ENCODE peak calls at places on chromosomes 11 and 22, in nine cellular contexts. One of them, this sample, is unnamed. For H3K36me3 and H3K27me3, the result is how much of the 10 kb centered on the place peaks cover.

GRCh38 chr11:44244649-44245308 is 65.2 kb downstream of the ALX4 start:
- DNase-seq in upper lobe of right lung: no peak
- DNase-seq in H7: no peak
- DNase-seq in naive thymus-derived CD4-positive, alpha-beta T cell: no peak
- DNase-seq in endothelial cell of umbilical vein: peak
- DNase-seq in ovary: no peak
- DNase-seq in brain microvascular endothelial cell: peak
- DNase-seq in aorta: no peak
- DNase-seq in left ventricle myocardium inferior: no peak
- DNase-seq in this sample: no peak

GRCh38 chr22:45499746-45500145 is 2.9 kb upstream of the FBLN1 start:
- DNase-seq in upper lobe of right lung: no peak
- DNase-seq in H7: no peak
- DNase-seq in endothelial cell of umbilical vein: no peak
- DNase-seq in brain microvascular endothelial cell: no peak
- DNase-seq in naive thymus-derived CD4-positive, alpha-beta T cell: no peak
- DNase-seq in ovary: no peak
- DNase-seq in aorta: peak
- DNase-seq in left ventricle myocardium inferior: peak
- DNase-seq in this sample: no peak

GRCh38 chr11:111603633-111604130 is 1.4 kb downstream of the SIK2 start:
- DNase-seq in ovary: no peak
- DNase-seq in left ventricle myocardium inferior: no peak
- DNase-seq in naive thymus-derived CD4-positive, alpha-beta T cell: no peak
- DNase-seq in aorta: no peak
- DNase-seq in brain microvascular endothelial cell: no peak
- DNase-seq in H7: no peak
- DNase-seq in upper lobe of right lung: no peak
- DNase-seq in endothelial cell of umbilical vein: peak
- DNase-seq in this sample: peak

GRCh38 chr11:34208266-34209135 is 103.1 kb downstream of the NAT10 start:
- DNase-seq in left ventricle myocardium inferior: no peak
- DNase-seq in brain microvascular endothelial cell: no peak
- DNase-seq in endothelial cell of umbilical vein: no peak
- DNase-seq in H7: peak
- DNase-seq in naive thymus-derived CD4-positive, alpha-beta T cell: no peak
- DNase-seq in aorta: no peak
- DNase-seq in upper lobe of right lung: no peak
- DNase-seq in ovary: no peak
- DNase-seq in this sample: no peak

GRCh38 chr11:9771126-9771624 is 107.3 kb downstream of the SWAP70 start:
- DNase-seq in left ventricle myocardium inferior: no peak
- DNase-seq in aorta: no peak
- DNase-seq in naive thymus-derived CD4-positive, alpha-beta T cell: no peak
- DNase-seq in brain microvascular endothelial cell: no peak
- DNase-seq in upper lobe of right lung: no peak
- DNase-seq in H7: no peak
- DNase-seq in ovary: no peak
- DNase-seq in endothelial cell of umbilical vein: no peak
- DNase-seq in this sample: no peak

GRCh38 chr11:117677729-117678310 is 119.2 kb downstream of the DSCAML1 start:
- DNase-seq in H7: no peak
- DNase-seq in aorta: no peak
- DNase-seq in upper lobe of right lung: no peak
- DNase-seq in left ventricle myocardium inferior: no peak
- DNase-seq in endothelial cell of umbilical vein: no peak
- DNase-seq in naive thymus-derived CD4-positive, alpha-beta T cell: no peak
- DNase-seq in brain microvascular endothelial cell: no peak
- DNase-seq in ovary: no peak
- DNase-seq in this sample: no peak

GRCh38 chr11:125591659-125592304 is 870 bp upstream of the STT3A start:
- DNase-seq in H7: peak
- DNase-seq in ovary: peak
- DNase-seq in brain microvascular endothelial cell: peak
- DNase-seq in left ventricle myocardium inferior: peak
- DNase-seq in upper lobe of right lung: peak
- DNase-seq in naive thymus-derived CD4-positive, alpha-beta T cell: no peak
- DNase-seq in endothelial cell of umbilical vein: peak
- DNase-seq in aorta: peak
- DNase-seq in this sample: no peak

GRCh38 chr11:5922749-5923426 is 19.2 kb upstream of the OR56A3 start:
- DNase-seq in left ventricle myocardium inferior: no peak
- DNase-seq in aorta: no peak
- DNase-seq in H7: no peak
- DNase-seq in brain microvascular endothelial cell: peak
- DNase-seq in upper lobe of right lung: no peak
- DNase-seq in endothelial cell of umbilical vein: no peak
- DNase-seq in naive thymus-derived CD4-positive, alpha-beta T cell: no peak
- DNase-seq in ovary: no peak
- DNase-seq in this sample: no peak

GRCh38 chr11:22920939-22921565 is 60.8 kb upstream of the CCDC179 start:
- DNase-seq in naive thymus-derived CD4-positive, alpha-beta T cell: peak
- DNase-seq in ovary: no peak
- DNase-seq in brain microvascular endothelial cell: peak
- DNase-seq in aorta: no peak
- DNase-seq in endothelial cell of umbilical vein: peak
- DNase-seq in H7: peak
- DNase-seq in left ventricle myocardium inferior: no peak
- DNase-seq in upper lobe of right lung: no peak
- DNase-seq in this sample: no peak

DNA sequence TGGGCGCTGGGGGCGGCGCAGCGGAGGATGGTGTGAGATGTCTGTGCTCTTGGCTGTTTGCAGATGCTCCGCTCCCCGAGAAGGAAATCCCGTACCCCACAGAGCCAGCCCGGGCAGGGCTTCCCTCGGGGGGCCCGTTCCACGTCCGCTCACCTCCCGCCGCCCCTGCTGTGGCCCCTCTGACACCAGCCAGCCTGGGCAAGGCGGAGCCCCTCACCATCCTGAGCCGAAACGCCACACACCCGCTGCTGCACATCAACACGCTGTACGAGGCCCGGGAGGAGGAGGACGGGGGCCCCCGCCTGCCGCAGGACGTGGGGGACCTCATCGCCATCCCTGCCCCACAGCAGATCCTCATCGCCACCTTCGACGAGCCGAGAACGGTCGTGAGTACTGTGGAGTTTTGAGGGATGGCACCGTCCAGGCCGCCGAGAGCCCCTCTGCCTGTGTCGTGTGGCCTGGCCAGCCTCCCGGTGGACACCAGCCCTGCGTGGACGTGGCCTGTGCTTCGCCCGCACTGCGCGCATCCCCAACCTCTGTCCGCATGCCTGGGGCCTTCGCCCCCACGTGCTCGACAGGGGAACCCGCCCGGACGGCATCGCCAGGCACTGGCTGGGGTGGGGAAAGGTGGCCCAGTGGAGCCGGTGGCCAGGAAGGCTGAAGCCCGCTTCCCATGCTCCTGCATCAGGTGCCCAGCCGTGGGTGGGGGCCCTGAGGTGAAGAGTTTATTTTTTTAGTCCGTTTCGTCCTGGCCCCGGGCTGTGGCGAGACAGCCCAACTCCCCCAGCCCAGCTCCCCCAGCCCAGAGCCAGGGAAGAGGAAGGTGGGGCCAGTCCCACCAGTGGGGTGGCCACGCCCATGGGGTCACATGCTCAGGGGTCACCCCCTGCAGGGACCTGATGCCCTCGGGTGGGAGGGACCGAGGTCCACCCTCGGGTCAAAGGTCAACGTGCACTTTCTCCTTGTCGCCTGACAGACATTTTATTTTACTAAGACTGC is 6.5 kb upstream of the TRABD start:
- DNase-seq in ovary: peak
- DNase-seq in brain microvascular endothelial cell: no peak
- DNase-seq in naive thymus-derived CD4-positive, alpha-beta T cell: no peak
- DNase-seq in endothelial cell of umbilical vein: no peak
- DNase-seq in left ventricle myocardium inferior: no peak
- DNase-seq in H7: no peak
- DNase-seq in upper lobe of right lung: no peak
- DNase-seq in aorta: peak
- DNase-seq in this sample: peak
- H3K4me3 ChIP-seq in ovary: no peak
- H3K4me3 ChIP-seq in brain microvascular endothelial cell: no peak
- H3K4me3 ChIP-seq in naive thymus-derived CD4-positive, alpha-beta T cell: no peak
- H3K4me3 ChIP-seq in endothelial cell of umbilical vein: no peak
- H3K4me3 ChIP-seq in left ventricle myocardium inferior: no peak
- H3K4me3 ChIP-seq in H7: no peak
- H3K4me3 ChIP-seq in upper lobe of right lung: no peak
- H3K4me3 ChIP-seq in aorta: no peak
- H3K4me3 ChIP-seq in this sample: no peak

GRCh38 chr22:37263966-37264887 is 18.1 kb upstream of the CYTH4 start:
- DNase-seq in aorta: peak
- DNase-seq in ovary: no peak
- DNase-seq in naive thymus-derived CD4-positive, alpha-beta T cell: no peak
- DNase-seq in endothelial cell of umbilical vein: no peak
- DNase-seq in left ventricle myocardium inferior: no peak
- DNase-seq in upper lobe of right lung: peak
- DNase-seq in brain microvascular endothelial cell: no peak
- DNase-seq in H7: no peak
- DNase-seq in this sample: no peak
- H3K36me3 ChIP-seq in aorta: under half
- H3K36me3 ChIP-seq in ovary: under half
- H3K36me3 ChIP-seq in naive thymus-derived CD4-positive, alpha-beta T cell: under half
- H3K36me3 ChIP-seq in endothelial cell of umbilical vein: under half
- H3K36me3 ChIP-seq in left ventricle myocardium inferior: under half
- H3K36me3 ChIP-seq in upper lobe of right lung: under half
- H3K36me3 ChIP-seq in brain microvascular endothelial cell: under half
- H3K36me3 ChIP-seq in H7: under half
- H3K36me3 ChIP-seq in this sample: under half

GRCh38 chr11:72583177-72583553 is 91.1 kb downstream of the PDE2A start:
- DNase-seq in upper lobe of right lung: peak
- DNase-seq in ovary: no peak
- DNase-seq in naive thymus-derived CD4-positive, alpha-beta T cell: no peak
- DNase-seq in left ventricle myocardium inferior: no peak
- DNase-seq in brain microvascular endothelial cell: no peak
- DNase-seq in endothelial cell of umbilical vein: no peak
- DNase-seq in aorta: peak
- DNase-seq in H7: no peak
- DNase-seq in this sample: no peak
- H3K27me3 ChIP-seq in upper lobe of right lung: under half
- H3K27me3 ChIP-seq in ovary: under half
- H3K27me3 ChIP-seq in naive thymus-derived CD4-positive, alpha-beta T cell: under half
- H3K27me3 ChIP-seq in left ventricle myocardium inferior: under half
- H3K27me3 ChIP-seq in brain microvascular endothelial cell: under half
- H3K27me3 ChIP-seq in endothelial cell of umbilical vein: under half
- H3K27me3 ChIP-seq in aorta: under half
- H3K27me3 ChIP-seq in H7: under half
- H3K27me3 ChIP-seq in this sample: under half

GRCh38 chr11:76448506-76448905 is 3.7 kb downstream of the EMSY start:
- DNase-seq in upper lobe of right lung: no peak
- DNase-seq in left ventricle myocardium inferior: no peak
- DNase-seq in aorta: no peak
- DNase-seq in H7: peak
- DNase-seq in endothelial cell of umbilical vein: no peak
- DNase-seq in naive thymus-derived CD4-positive, alpha-beta T cell: no peak
- DNase-seq in brain microvascular endothelial cell: no peak
- DNase-seq in ovary: no peak
- DNase-seq in this sample: no peak
- H3K4me3 ChIP-seq in upper lobe of right lung: no peak
- H3K4me3 ChIP-seq in left ventricle myocardium inferior: no peak
- H3K4me3 ChIP-seq in aorta: no peak
- H3K4me3 ChIP-seq in H7: no peak
- H3K4me3 ChIP-seq in endothelial cell of umbilical vein: no peak
- H3K4me3 ChIP-seq in naive thymus-derived CD4-positive, alpha-beta T cell: no peak
- H3K4me3 ChIP-seq in brain microvascular endothelial cell: no peak
- H3K4me3 ChIP-seq in ovary: no peak
- H3K4me3 ChIP-seq in this sample: no peak

GRCh38 chr11:120065176-120065575 is 72.7 kb downstream of the TRIM29 start:
- DNase-seq in endothelial cell of umbilical vein: no peak
- DNase-seq in brain microvascular endothelial cell: no peak
- DNase-seq in upper lobe of right lung: no peak
- DNase-seq in ovary: no peak
- DNase-seq in naive thymus-derived CD4-positive, alpha-beta T cell: no peak
- DNase-seq in H7: no peak
- DNase-seq in aorta: no peak
- DNase-seq in left ventricle myocardium inferior: no peak
- DNase-seq in this sample: no peak
- H3K36me3 ChIP-seq in endothelial cell of umbilical vein: under half
- H3K36me3 ChIP-seq in brain microvascular endothelial cell: under half
- H3K36me3 ChIP-seq in upper lobe of right lung: under half
- H3K36me3 ChIP-seq in ovary: under half
- H3K36me3 ChIP-seq in naive thymus-derived CD4-positive, alpha-beta T cell: under half
- H3K36me3 ChIP-seq in H7: under half
- H3K36me3 ChIP-seq in aorta: under half
- H3K36me3 ChIP-seq in left ventricle myocardium inferior: under half
- H3K36me3 ChIP-seq in this sample: under half

GRCh38 chr11:128520886-128521696 is 66.3 kb downstream of the ETS1 start:
- DNase-seq in H7: no peak
- DNase-seq in naive thymus-derived CD4-positive, alpha-beta T cell: no peak
- DNase-seq in upper lobe of right lung: no peak
- DNase-seq in left ventricle myocardium inferior: no peak
- DNase-seq in endothelial cell of umbilical vein: no peak
- DNase-seq in aorta: no peak
- DNase-seq in ovary: no peak
- DNase-seq in brain microvascular endothelial cell: no peak
- DNase-seq in this sample: no peak

GRCh38 chr11:128518493-128519207 is 68.7 kb downstream of the ETS1 start:
- DNase-seq in ovary: no peak
- DNase-seq in naive thymus-derived CD4-positive, alpha-beta T cell: no peak
- DNase-seq in aorta: no peak
- DNase-seq in upper lobe of right lung: no peak
- DNase-seq in endothelial cell of umbilical vein: no peak
- DNase-seq in brain microvascular endothelial cell: no peak
- DNase-seq in H7: no peak
- DNase-seq in left ventricle myocardium inferior: no peak
- DNase-seq in this sample: no peak

GRCh38 chr11:128519353-128519752 is 68.0 kb downstream of the ETS1 start:
- DNase-seq in H7: no peak
- DNase-seq in upper lobe of right lung: no peak
- DNase-seq in endothelial cell of umbilical vein: no peak
- DNase-seq in brain microvascular endothelial cell: no peak
- DNase-seq in naive thymus-derived CD4-positive, alpha-beta T cell: peak
- DNase-seq in left ventricle myocardium inferior: no peak
- DNase-seq in ovary: no peak
- DNase-seq in aorta: no peak
- DNase-seq in this sample: no peak

GRCh38 chr11:128521697-128522062 is 65.7 kb downstream of the ETS1 start:
- DNase-seq in H7: peak
- DNase-seq in upper lobe of right lung: peak
- DNase-seq in naive thymus-derived CD4-positive, alpha-beta T cell: no peak
- DNase-seq in aorta: no peak
- DNase-seq in ovary: peak
- DNase-seq in endothelial cell of umbilical vein: no peak
- DNase-seq in brain microvascular endothelial cell: no peak
- DNase-seq in left ventricle myocardium inferior: no peak
- DNase-seq in this sample: no peak

GRCh38 chr11:128520206-128520885 is 67.0 kb downstream of the ETS1 start:
- DNase-seq in brain microvascular endothelial cell: no peak
- DNase-seq in ovary: no peak
- DNase-seq in aorta: no peak
- DNase-seq in H7: no peak
- DNase-seq in upper lobe of right lung: no peak
- DNase-seq in naive thymus-derived CD4-positive, alpha-beta T cell: peak
- DNase-seq in endothelial cell of umbilical vein: no peak
- DNase-seq in left ventricle myocardium inferior: no peak
- DNase-seq in this sample: peak
- H3K27me3 ChIP-seq in brain microvascular endothelial cell: under half
- H3K27me3 ChIP-seq in ovary: under half
- H3K27me3 ChIP-seq in aorta: under half
- H3K27me3 ChIP-seq in H7: under half
- H3K27me3 ChIP-seq in upper lobe of right lung: under half
- H3K27me3 ChIP-seq in naive thymus-derived CD4-positive, alpha-beta T cell: under half
- H3K27me3 ChIP-seq in endothelial cell of umbilical vein: under half
- H3K27me3 ChIP-seq in left ventricle myocardium inferior: under half
- H3K27me3 ChIP-seq in this sample: under half